ENCODE peak calls at places on chromosomes 6 and 20, in nine cellular contexts. I is CD4-positive, alpha-beta T cell; A is uterus; B is choroid plexus epithelial cell; X is left ventricle myocardium inferior; N is tibial artery; H is lower lobe of right lung; O is osteocyte; Y is fibroblast of lung. J is an unnamed sample.

GRCh38 chr6:56628105-56628504 is 14.6 kb downstream of the DST start:
- DNase-seq in B (no peak), A (no peak), X (no peak), I (no peak), N (no peak), O (no peak), H (no peak), Y (no peak), J (no peak)

GRCh38 chr6:131362070-131362469 is 211.0 kb upstream of the ARG1 start:
- DNase-seq in N (no peak), Y (peak), H (no peak), X (no peak), A (no peak), I (no peak), B (no peak), O (no peak), J (no peak)

GRCh38 chr20:4894981-4895381 is 106.3 kb downstream of the SLC23A2 start:
- DNase-seq in N (no peak), O (peak), I (no peak), A (no peak), H (no peak), X (no peak), B (no peak), Y (no peak), J (no peak)

GRCh38 chr20:63548992-63549391 is 1.4 kb upstream of the SRMS start:
- DNase-seq in B (no peak), X (no peak), I (no peak), O (no peak), N (no peak), Y (no peak), A (no peak), H (no peak), J (no peak)

GRCh38 chr6:134714679-134715078 is 235.2 kb downstream of the ALDH8A1 start:
- DNase-seq in O (no peak), I (no peak), Y (peak), B (peak), N (no peak), A (no peak), H (peak), X (no peak), J (no peak)

GRCh38 chr6:20447581-20448132 is 46.0 kb downstream of the E2F3 start:
- DNase-seq in O (no peak), Y (no peak), I (no peak), N (no peak), X (no peak), A (no peak), B (no peak), H (no peak), J (no peak)

GRCh38 chr6:24621626-24622360 is 24.2 kb downstream of the KIAA0319 start:
- DNase-seq in H (no peak), Y (no peak), B (no peak), O (no peak), A (no peak), I (no peak), N (no peak), X (no peak), J (no peak)

GRCh38 chr20:44064501-44065400 is 122.2 kb downstream of the JPH2 start:
- DNase-seq in Y (no peak), N (no peak), B (no peak), H (no peak), X (no peak), A (no peak), O (peak), I (no peak), J (no peak)

GRCh38 chr20:62887147-62887859 is 25.7 kb upstream of the TCFL5 start:
- DNase-seq in O (no peak), B (peak), X (peak), A (no peak), I (peak), H (no peak), N (no peak), Y (peak), J (no peak)

GRCh38 chr6:170073846-170074245 is 217.0 kb downstream of the DLL1 start:
- DNase-seq in A (peak), X (no peak), I (no peak), Y (no peak), H (peak), O (peak), N (no peak), B (no peak), J (no peak)

GRCh38 chr20:32052792-32053362 is 835 bp downstream of the HCK start:
- DNase-seq in X (peak), I (no peak), A (no peak), H (peak), O (no peak), Y (no peak), N (peak), B (no peak), J (no peak)

GRCh38 chr6:42010185-42010872 is 40.0 kb upstream of the TAF8 start:
- DNase-seq in X (no peak), N (no peak), I (no peak), O (no peak), Y (no peak), A (no peak), B (no peak), H (no peak), J (no peak)

GRCh38 chr20:7741866-7742265 is 198.4 kb downstream of the HAO1 start:
- DNase-seq in O (no peak), Y (peak), A (no peak), X (no peak), H (no peak), N (no peak), B (no peak), I (no peak), J (no peak)

GRCh38 chr6:160837146-160837545 is 135.1 kb downstream of the PLG start:
- DNase-seq in A (no peak), I (no peak), O (no peak), Y (no peak), N (no peak), H (no peak), X (no peak), B (no peak), J (no peak)

GRCh38 chr6:26345832-26346231 is 19.2 kb upstream of the BTN3A2 start:
- DNase-seq in A (no peak), O (no peak), X (no peak), H (no peak), N (no peak), I (no peak), B (no peak), Y (no peak), J (no peak)

GRCh38 chr6:22145823-22146379 is 150.9 kb downstream of the PRL start:
- DNase-seq in O (no peak), H (no peak), Y (peak), N (no peak), I (no peak), A (peak), B (peak), X (no peak), J (no peak)

GRCh38 chr6:101662111-101662897 is 268.8 kb downstream of the GRIK2 start:
- DNase-seq in A (no peak), Y (no peak), H (no peak), N (no peak), B (no peak), I (no peak), O (no peak), X (no peak), J (no peak)

GRCh38 chr6:111715321-111715720 is 109.6 kb upstream of the TRAF3IP2 start:
- DNase-seq in A (no peak), H (no peak), Y (no peak), N (no peak), B (no peak), I (peak), X (no peak), O (no peak), J (no peak)

GRCh38 chr6:12101048-12101447 is 88.9 kb downstream of the HIVEP1 start:
- DNase-seq in Y (no peak), O (no peak), A (no peak), I (no peak), B (no peak), H (no peak), X (no peak), N (no peak), J (no peak)

GRCh38 chr6:42140051-42140450 is 2.4 kb downstream of the C6orf132 start:
- DNase-seq in O (no peak), B (no peak), N (peak), A (no peak), I (no peak), H (peak), Y (peak), X (no peak), J (no peak)

GRCh38 chr6:13404115-13404891 is 76.0 kb upstream of the TBC1D7 start:
- DNase-seq in A (no peak), H (no peak), X (no peak), I (no peak), B (peak), O (no peak), N (no peak), Y (peak), J (no peak)

GRCh38 chr6:81777586-81778268 is 25.2 kb upstream of the TENT5A start:
- DNase-seq in O (no peak), A (no peak), H (no peak), X (no peak), B (no peak), I (no peak), Y (peak), N (no peak), J (no peak)

GRCh38 chr6:65110031-65110430 is 597.0 kb downstream of the EYS start:
- DNase-seq in O (no peak), H (no peak), N (no peak), A (no peak), X (no peak), Y (no peak), I (no peak), B (peak), J (no peak)

GRCh38 chr6:139159016-139159415 is 24.1 kb downstream of the HECA start:
- DNase-seq in A (no peak), H (no peak), Y (peak), I (no peak), O (no peak), N (no peak), B (no peak), X (no peak), J (no peak)

GRCh38 chr6:40251609-40252008 is 317.3 kb upstream of the MOCS1 start:
- DNase-seq in X (no peak), Y (no peak), B (no peak), I (no peak), N (no peak), A (no peak), O (no peak), H (no peak), J (no peak)

GRCh38 chr6:166007349-166008263 is 160.0 kb downstream of the TBXT start:
- DNase-seq in A (peak), B (peak), N (peak), I (no peak), H (no peak), X (peak), Y (peak), O (no peak), J (no peak)

GRCh38 chr6:116512155-116512559 is 718 bp downstream of the CALHM5 start:
- DNase-seq in H (no peak), X (no peak), N (no peak), A (no peak), B (peak), Y (no peak), O (no peak), I (no peak), J (no peak)
- TF ChIP-seq CTCF in H (no peak), X (no peak), N (no peak), A (no peak), B (no peak), Y (no peak), O (no peak), I (no peak), J (no peak)

GRCh38 chr6:68968301-68968649 is 333.2 kb downstream of the ADGRB3 start:
- DNase-seq in N (no peak), A (no peak), O (no peak), Y (no peak), X (no peak), B (no peak), H (no peak), I (no peak), J (no peak)
- TF ChIP-seq CTCF in N (no peak), A (no peak), O (no peak), Y (no peak), X (no peak), B (no peak), H (no peak), I (peak), J (no peak)

DNA sequence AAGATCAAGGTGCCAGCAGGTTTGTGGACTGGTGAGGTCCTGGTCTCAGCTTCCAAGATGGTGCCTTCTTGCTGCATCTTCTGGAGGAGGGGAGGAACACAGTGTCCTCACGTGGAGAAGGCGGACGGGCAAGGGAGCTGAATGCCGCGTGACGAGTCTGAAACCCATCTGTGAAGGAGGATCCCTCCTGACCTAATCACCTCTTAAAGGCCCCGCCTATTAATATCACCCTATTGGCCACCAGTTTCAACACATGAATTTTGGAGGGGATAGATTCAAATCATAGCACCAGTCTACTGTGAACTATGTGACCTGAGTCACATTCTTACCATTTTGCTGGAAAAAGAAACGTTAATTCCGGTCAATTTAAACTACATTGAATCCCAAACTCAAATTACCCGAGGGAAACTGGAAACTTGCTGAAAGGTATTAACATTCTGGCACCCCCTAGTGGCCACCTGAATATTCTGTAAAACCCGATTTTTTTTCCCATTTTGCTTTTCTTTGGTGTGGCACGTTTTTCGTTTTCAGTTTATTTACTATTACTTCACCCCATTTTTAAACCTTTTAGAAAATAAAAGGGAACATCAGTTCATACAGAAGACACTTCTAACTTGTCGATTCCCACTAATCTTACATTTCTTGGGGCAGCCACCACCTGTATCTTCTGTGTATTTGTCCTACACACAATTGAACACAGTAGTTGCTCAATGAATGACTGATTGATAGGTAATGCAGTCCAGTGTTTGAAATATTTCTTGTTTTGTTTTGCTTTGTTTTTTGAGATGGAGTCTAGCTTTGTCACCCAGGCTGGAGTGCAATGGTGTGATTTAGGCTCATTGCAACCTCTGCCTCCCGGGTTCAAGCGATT is 17.9 kb upstream of the CCDC170 start:
- DNase-seq in I (no peak), N (no peak), A (no peak), O (no peak), X (no peak), Y (peak), B (peak), H (peak), J (peak)
- TF ChIP-seq CTCF in I (peak), N (peak), A (peak), O (peak), X (peak), Y (peak), B (peak), H (peak), J (peak)

DNA sequence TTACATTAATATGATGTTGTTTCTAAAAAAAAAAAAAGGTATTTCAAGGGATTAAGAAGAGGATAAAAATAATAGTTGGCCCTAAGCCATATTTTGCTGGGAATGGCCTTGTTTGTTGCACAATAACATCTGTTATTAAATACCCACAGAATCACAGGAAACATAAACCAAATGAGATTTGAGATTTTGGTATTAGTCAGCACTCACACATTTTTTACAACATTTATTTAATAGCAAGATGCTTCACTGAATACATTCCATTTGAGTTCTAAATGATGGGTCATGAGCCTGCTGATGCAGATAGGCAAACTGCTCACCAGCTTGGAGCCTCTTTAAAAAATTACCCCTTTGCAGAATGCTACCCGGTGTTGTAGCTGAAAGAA is 92.9 kb upstream of the ENPP5 start:
- DNase-seq in Y (peak), B (peak), N (no peak), O (no peak), X (no peak), H (no peak), I (no peak), A (no peak), J (no peak)
- TF ChIP-seq CTCF in Y (no peak), B (no peak), N (no peak), O (no peak), X (no peak), H (no peak), I (no peak), A (no peak), J (no peak)

DNA sequence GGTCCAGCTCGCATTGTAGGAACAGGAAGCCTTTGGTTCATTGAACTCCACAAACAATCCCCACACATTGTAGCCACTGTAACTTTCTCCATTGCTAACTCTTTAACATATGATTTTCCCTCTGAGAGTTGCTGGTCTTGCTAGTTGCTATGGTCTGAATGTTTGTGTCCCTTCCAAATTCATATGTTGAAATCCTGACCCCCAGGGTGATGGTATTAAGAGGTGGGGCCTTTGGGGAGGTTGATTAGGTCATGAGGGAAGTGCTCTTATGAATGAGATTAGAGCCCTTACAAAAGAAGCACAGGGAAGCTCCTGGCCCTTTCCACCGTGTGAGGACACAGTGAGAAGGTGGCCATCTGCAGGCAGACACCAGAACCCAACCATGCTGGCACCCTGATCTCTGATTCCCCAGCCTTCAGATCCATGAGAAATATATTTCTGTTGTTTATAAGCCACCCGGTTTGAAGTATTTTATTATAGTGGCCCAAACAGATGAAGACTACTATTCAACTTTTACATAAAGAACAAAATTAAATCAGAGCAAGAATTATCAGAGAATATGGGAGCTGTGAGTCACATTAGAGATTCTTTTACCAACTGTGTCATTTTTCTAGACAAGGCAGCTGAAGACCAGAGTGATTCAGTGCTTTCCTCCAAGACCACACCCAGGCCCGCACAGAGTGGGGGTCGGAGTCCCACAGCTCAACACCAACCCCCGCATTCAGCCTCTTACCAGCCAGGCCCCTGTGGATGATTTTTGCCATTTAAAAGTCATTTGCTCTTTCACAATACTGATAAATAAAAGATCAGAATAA is 143.0 kb downstream of the SAMD5 start:
- DNase-seq in X (peak), I (no peak), Y (peak), N (no peak), O (no peak), B (peak), A (no peak), H (no peak), J (no peak)
- TF ChIP-seq CTCF in X (peak), I (no peak), Y (no peak), N (no peak), O (peak), B (peak), A (no peak), H (no peak), J (no peak)

DNA sequence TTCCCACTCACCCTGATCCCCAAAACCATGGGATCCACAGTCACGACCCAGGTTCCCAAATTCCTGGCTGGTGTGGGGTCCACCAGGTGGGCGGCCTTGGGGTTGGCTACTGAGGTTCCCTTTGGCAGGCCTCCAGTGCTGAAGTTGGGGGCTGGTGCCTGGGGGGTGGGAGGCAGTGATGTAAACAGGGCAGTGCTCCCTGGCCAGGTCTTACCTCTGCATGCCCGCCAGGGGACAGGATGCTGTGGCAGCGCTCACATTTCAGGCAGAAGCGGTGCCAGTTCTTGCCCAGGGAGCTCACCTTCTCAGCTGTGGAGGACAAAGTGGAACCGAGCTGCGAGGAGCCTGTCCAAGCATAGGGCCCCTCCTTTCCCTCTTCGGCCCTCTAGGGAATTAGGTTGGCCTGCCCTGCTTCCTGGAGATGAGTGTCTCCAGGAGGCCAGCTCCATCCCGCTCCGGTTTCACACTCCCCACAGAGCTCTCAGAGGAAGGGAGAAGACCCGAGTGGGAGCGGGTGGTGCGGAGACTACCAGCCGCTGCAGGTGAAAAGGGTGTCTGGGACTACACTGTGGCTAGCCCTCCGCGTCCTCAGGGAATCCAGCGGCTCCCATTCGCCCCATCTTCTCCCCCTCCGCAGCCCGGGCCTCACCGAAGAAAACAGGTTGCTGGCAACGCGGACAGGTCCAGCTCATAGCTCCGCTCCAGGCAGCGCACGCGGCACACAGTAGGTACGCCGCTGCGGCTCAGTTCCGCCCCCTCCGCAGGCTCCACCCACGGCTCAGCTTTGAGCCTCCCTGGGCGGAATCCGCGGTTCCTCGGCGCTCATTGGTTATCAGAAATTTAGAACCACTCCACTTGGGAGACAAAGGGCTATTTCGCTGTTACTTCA is at the start of gene CRIP3:
- DNase-seq in A (peak), N (peak), Y (peak), B (peak), I (peak), O (no peak), H (peak), X (peak), J (no peak)
- TF ChIP-seq CTCF in A (no peak), N (no peak), Y (no peak), B (peak), I (peak), O (peak), H (peak), X (peak), J (peak)

GRCh38 chr20:19647992-19648391 is 110.1 kb upstream of the RIN2 start:
- DNase-seq in I (no peak), H (no peak), O (no peak), X (no peak), B (no peak), N (no peak), A (no peak), Y (no peak), J (no peak)
- TF ChIP-seq CTCF in I (no peak), H (no peak), O (no peak), X (no peak), B (peak), N (no peak), A (no peak), Y (no peak), J (peak)

DNA sequence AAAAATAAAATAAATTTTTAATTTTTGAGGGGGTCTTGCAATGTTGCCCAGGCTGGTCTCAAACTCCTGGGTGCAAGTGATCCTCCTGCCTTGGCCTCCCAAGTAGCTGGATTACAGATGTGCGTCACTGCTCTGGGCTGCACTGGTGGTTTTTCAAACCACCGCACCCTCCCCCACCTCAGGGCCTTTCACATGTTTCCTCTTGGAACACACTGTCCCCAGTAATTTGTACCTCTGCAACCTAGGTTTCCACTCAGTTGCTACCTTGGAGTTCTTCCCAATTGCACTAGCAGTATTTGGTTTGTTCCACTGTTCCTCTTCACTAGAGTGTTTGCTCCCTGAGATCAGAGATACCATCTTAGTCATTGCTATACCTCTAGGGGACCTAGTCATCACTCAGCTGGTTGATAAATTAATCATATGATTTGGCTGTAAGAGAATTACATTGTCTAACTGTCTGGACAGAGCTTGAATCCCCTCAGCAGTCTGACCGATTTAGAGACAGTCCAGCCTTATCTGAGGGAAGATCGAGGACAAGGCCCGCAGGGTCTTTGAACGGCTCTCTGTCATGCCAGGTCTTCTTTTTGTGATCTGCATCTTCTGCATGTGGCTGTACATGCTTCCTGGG is 32.0 kb downstream of the CEP43 start:
- DNase-seq in A (no peak), X (no peak), B (peak), N (no peak), I (no peak), Y (peak), O (no peak), H (no peak), J (no peak)
- TF ChIP-seq CTCF in A (no peak), X (no peak), B (no peak), N (no peak), I (no peak), Y (no peak), O (no peak), H (no peak), J (no peak)